ENCODE peak calls at places on chromosomes 13 and 19, in eight cellular contexts. M is right lobe of liver; X is CD4-positive, CD25-positive, alpha-beta regulatory T cell; N is gastrocnemius medialis; H is adrenal gland; G is neuronal stem cell; J is stomach; E is OCI-LY7. B is an unnamed sample. For H3K4me1, the result is how much of the 10 kb centered on the place peaks cover.

GRCh38 chr19:39160523-39160861 is 34.9 kb downstream of the PAK4 start:
- DNase-seq in G (no peak), M (no peak), N (no peak), H (peak), E (no peak), X (no peak), J (peak), B (no peak)

GRCh38 chr19:13884726-13885591 is 8.0 kb downstream of the NANOS3 start:
- DNase-seq in J (peak), X (no peak), N (no peak), G (no peak), M (peak), H (no peak), E (no peak), B (no peak)

GRCh38 chr13:29924951-29925350 is 74.5 kb upstream of the UBL3 start:
- DNase-seq in N (no peak), H (no peak), J (no peak), X (no peak), E (no peak), M (no peak), G (no peak), B (no peak)

GRCh38 chr13:36998624-36999041 is 507 bp downstream of the ALG5 start:
- DNase-seq in M (peak), N (no peak), H (no peak), G (no peak), X (peak), J (no peak), E (peak), B (peak)

GRCh38 chr19:23917856-23918255 is 3.2 kb downstream of the ZNF726 start:
- DNase-seq in M (no peak), X (no peak), J (no peak), H (no peak), E (no peak), N (no peak), G (no peak), B (no peak)

GRCh38 chr19:53311897-53312296 is 21.7 kb upstream of the ZNF845 start:
- DNase-seq in G (no peak), X (no peak), J (no peak), H (no peak), E (no peak), N (no peak), M (no peak), B (no peak)

GRCh38 chr13:33611016-33611805 is 206.7 kb upstream of the RFC3 start:
- DNase-seq in G (peak), J (peak), X (no peak), M (peak), E (no peak), H (peak), N (peak), B (no peak)

GRCh38 chr13:80458546-80458945 is 117.6 kb upstream of the SPRY2 start:
- DNase-seq in J (no peak), G (no peak), E (no peak), H (no peak), M (no peak), X (no peak), N (no peak), B (no peak)

GRCh38 chr13:29849071-29849541 is 1.3 kb downstream of the UBL3 start:
- DNase-seq in X (peak), E (peak), N (no peak), J (no peak), H (peak), G (no peak), M (no peak), B (peak)

GRCh38 chr19:52094526-52094925 is 1.0 kb downstream of the ZNF841 start:
- DNase-seq in J (no peak), G (no peak), X (no peak), H (no peak), M (no peak), N (no peak), E (no peak), B (no peak)

GRCh38 chr13:43596924-43597598 is 189.7 kb downstream of the ENOX1 start:
- DNase-seq in E (no peak), H (no peak), N (no peak), G (no peak), M (no peak), J (no peak), X (no peak), B (no peak)

GRCh38 chr19:18416778-18417249 is 2.4 kb upstream of the SSBP4 start:
- DNase-seq in E (no peak), N (peak), J (peak), M (peak), G (peak), X (no peak), H (peak), B (peak)

GRCh38 chr13:25733696-25734435 is 317.9 kb downstream of the SHISA2 start:
- DNase-seq in G (no peak), M (no peak), E (no peak), X (no peak), N (no peak), J (no peak), H (no peak), B (no peak)

GRCh38 chr13:40457844-40458243 is 208.6 kb downstream of the FOXO1 start:
- DNase-seq in X (no peak), N (no peak), E (no peak), G (no peak), M (no peak), H (no peak), J (no peak), B (no peak)

GRCh38 chr13:56352356-56352755 is 788.4 kb upstream of the PRR20A start:
- DNase-seq in J (no peak), G (no peak), E (no peak), H (no peak), M (no peak), X (no peak), N (no peak), B (no peak)

GRCh38 chr19:7211191-7211988 is 82.8 kb downstream of the INSR start:
- DNase-seq in J (peak), E (no peak), G (no peak), N (no peak), X (no peak), H (peak), M (peak), B (no peak)

GRCh38 chr13:21149568-21149967 is 26.8 kb downstream of the SKA3 start:
- DNase-seq in N (no peak), E (no peak), H (no peak), J (no peak), M (no peak), G (no peak), X (no peak), B (no peak)

GRCh38 chr19:43624933-43625332 is 5.5 kb upstream of the ZNF428 start:
- DNase-seq in G (no peak), N (no peak), M (peak), H (peak), X (peak), E (peak), J (peak), B (peak)

GRCh38 chr19:12763100-12763499 is 11.5 kb downstream of the BEST2 start:
- DNase-seq in G (no peak), J (no peak), N (no peak), H (no peak), X (no peak), M (no peak), E (no peak), B (no peak)

GRCh38 chr19:30842926-30843325 is 470.7 kb downstream of the ZNF536 start:
- DNase-seq in H (no peak), G (no peak), E (no peak), N (no peak), J (no peak), M (no peak), X (no peak), B (no peak)

GRCh38 chr13:83085186-83085900 is 796.9 kb downstream of the SLITRK1 start:
- DNase-seq in H (no peak), E (no peak), G (no peak), N (no peak), J (no peak), M (no peak), X (no peak), B (no peak)

GRCh38 chr19:58476498-58477015 is 405 bp downstream of the ZNF446 start:
- DNase-seq in E (no peak), H (peak), X (no peak), M (peak), J (no peak), G (no peak), N (no peak), B (peak)

GRCh38 chr19:15124572-15125231 is 17.5 kb downstream of the SYDE1 start:
- DNase-seq in E (peak), H (peak), N (no peak), G (no peak), J (peak), M (peak), X (peak), B (peak)

GRCh38 chr19:5246554-5247155 is 94.0 kb downstream of the PTPRS start:
- DNase-seq in N (no peak), J (no peak), M (no peak), E (no peak), X (no peak), H (no peak), G (no peak), B (no peak)

GRCh38 chr19:54873990-54874389 is at the start of gene FCAR:
- DNase-seq in H (peak), G (no peak), N (no peak), M (no peak), J (no peak), E (no peak), X (no peak), B (no peak)
- H3K4me1 ChIP-seq in H (under half), G (under half), N (under half), M (under half), J (under half), E (under half), X (under half), B (under half)

DNA sequence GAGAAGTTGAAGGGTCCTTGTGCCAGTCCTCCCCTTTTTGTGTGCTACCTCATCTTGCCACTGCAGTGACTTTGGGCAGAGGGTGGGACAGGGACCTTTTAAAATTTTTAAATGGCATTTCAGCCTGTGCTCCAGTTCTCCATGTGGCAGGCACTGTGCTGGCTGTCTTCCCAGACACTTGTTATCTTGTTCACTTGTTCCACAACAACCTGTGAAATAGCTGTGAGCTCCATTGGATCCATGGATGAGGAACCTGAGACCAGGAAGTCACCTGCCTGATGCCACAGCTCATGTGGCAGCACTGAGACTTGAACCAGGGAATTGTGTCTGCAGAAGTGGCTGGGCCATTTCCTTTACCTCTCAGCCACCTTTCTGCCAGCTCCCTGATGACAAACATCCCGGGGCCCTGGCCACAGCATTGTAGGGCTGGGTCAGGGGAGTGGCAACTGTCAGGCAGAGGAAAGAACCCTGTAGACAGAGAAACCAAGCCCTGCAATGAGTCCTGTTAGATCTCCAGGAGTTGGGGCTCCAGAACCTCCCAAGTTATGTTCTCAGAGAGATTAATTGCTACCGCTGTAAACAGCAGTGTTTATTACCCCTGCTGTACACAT is 6.4 kb downstream of the EGLN2 start:
- DNase-seq in E (no peak), X (no peak), G (no peak), J (peak), N (peak), H (peak), M (no peak), B (no peak)
- H3K4me1 ChIP-seq in E (half or more), X (half or more), G (half or more), J (half or more), N (half or more), H (half or more), M (under half), B (half or more)

GRCh38 chr13:48780713-48781341 is 127.1 kb downstream of the CYSLTR2 start:
- DNase-seq in J (no peak), H (no peak), M (no peak), N (no peak), E (no peak), G (no peak), X (no peak), B (no peak)

GRCh38 chr13:48783831-48784230 is 130.1 kb downstream of the CYSLTR2 start:
- DNase-seq in E (no peak), H (no peak), G (no peak), J (no peak), N (no peak), X (no peak), M (no peak), B (no peak)

GRCh38 chr13:48784906-48785555 is 131.3 kb downstream of the CYSLTR2 start:
- DNase-seq in J (no peak), N (no peak), H (no peak), E (no peak), X (no peak), M (no peak), G (no peak), B (no peak)

GRCh38 chr13:48782429-48782840 is 128.7 kb downstream of the CYSLTR2 start:
- DNase-seq in N (no peak), J (no peak), X (no peak), M (peak), E (no peak), G (no peak), H (no peak), B (no peak)

DNA sequence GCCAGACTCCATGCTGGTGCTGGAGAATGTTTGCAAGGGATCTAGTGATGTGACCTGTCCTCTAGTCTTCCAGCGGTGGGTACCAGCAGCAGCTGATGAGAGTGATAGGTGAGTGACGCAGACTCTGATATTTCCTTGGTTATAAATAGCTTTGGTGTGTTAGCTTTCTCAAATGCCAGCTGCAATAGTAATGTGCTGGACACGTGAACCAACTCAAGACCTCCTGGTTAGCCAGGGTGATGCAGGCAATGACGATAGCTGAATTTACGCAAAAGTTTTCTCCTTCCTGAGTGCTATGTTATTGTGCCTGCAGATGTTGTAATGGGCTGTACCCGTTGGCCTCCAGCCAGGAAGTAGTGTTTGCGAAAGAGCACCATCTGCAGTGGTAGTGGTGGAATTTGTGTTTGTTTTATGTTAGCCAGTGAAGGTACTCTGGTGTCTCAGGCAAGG is 129.5 kb downstream of the CYSLTR2 start:
- DNase-seq in J (peak), N (peak), E (no peak), H (peak), G (no peak), M (peak), X (no peak), B (no peak)
- H3K4me1 ChIP-seq in J (under half), N (under half), E (under half), H (under half), G (under half), M (under half), X (under half), B (under half)

GRCh38 chr13:44758595-44759221 is 182.6 kb upstream of the TSC22D1 start:
- DNase-seq in M (no peak), E (no peak), H (no peak), N (no peak), X (no peak), J (no peak), G (no peak), B (no peak)

GRCh38 chr13:44759222-44759721 is 183.1 kb upstream of the TSC22D1 start:
- DNase-seq in E (no peak), M (no peak), H (no peak), N (peak), G (no peak), X (no peak), J (peak), B (no peak)

GRCh38 chr13:44762946-44763345 is 186.8 kb upstream of the TSC22D1 start:
- DNase-seq in X (no peak), J (no peak), H (no peak), M (no peak), E (no peak), N (no peak), G (no peak), B (no peak)

GRCh38 chr13:44759723-44760360 is 183.7 kb upstream of the TSC22D1 start:
- DNase-seq in E (no peak), N (peak), H (no peak), J (peak), M (no peak), G (no peak), X (no peak), B (no peak)

DNA sequence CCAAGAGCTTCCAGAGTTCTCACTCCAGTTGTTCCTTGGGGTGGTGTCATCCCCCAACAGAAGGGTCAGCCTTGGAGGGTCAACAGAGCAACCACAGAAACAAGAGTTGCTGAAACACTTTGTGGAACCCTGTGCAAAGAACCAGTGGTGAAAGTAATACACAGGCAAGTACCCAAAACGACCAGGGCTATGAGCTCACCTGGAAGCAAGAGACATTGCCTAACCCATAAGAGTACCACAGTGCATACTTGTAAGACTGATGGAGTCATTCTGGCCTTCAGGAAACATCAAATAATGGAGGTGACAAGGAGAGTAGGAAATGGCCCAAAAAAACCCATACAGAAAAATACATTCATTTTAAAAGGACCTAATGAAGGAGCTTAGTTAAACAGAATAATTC is 184.3 kb upstream of the TSC22D1 start:
- DNase-seq in M (no peak), H (no peak), J (no peak), E (no peak), N (no peak), G (no peak), X (no peak), B (no peak)
- H3K4me1 ChIP-seq in M (under half), H (under half), J (half or more), E (under half), N (under half), G (under half), X (under half), B (under half)

GRCh38 chr13:113818700-113819295 is 45.1 kb downstream of the GAS6 start:
- DNase-seq in M (peak), N (no peak), H (no peak), X (no peak), G (no peak), E (no peak), J (no peak), B (no peak)

GRCh38 chr13:113820813-113821651 is 42.8 kb downstream of the GAS6 start:
- DNase-seq in M (peak), G (no peak), N (peak), X (no peak), H (peak), J (no peak), E (no peak), B (no peak)

GRCh38 chr13:113819341-113819730 is 44.5 kb downstream of the GAS6 start:
- DNase-seq in J (no peak), G (no peak), H (no peak), E (no peak), M (peak), X (no peak), N (no peak), B (no peak)

GRCh38 chr13:113821847-113822246 is 42.0 kb downstream of the GAS6 start:
- DNase-seq in H (no peak), J (no peak), G (no peak), X (no peak), N (no peak), E (no peak), M (no peak), B (no peak)

DNA sequence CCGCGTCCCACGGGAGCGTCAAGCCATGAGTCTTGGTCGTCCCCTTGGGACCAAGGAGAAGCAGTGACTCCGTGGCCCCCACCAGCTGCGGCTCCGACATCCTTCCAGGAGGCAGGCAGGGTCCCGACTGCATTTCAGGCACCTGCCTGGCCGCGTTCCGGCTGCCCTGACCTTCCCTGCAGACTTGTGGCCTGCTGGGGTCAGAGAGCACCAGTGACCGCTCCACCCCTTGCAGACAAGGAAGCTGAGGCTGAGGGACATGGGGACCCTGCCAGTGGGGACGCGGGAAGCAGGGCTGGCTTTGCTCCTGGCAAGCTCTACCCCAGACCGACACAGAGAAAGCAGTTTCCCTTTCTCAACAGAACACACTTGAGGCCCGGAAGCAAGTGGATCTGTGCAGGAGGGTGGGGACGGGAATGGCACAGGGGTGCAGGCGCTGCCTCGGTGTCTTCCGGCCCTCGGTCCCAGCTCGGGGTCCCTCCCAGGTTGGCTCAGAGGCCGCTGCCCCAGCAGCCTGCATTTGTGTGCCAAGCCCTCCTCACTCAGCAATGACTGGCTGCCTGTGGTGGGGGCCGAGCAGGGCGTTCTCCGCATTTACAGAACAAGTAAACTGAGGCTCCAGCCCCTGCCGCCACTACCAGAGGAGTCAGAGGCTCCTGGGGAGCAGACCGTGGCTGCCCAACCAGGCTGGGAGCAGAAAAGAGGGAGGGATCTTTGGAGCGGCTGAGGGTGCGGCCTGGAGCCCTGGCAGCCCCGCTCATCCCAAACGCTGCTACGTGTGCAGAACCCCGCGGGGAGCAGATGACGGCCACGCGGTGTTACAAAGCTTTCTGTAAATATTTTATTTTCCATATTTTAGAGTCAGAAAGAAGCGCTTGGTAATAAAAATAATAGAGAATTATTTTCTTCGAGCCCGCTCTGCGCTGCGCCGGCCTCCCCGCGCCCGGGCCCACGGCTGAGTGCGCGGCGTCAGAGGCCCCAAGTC is 43.9 kb downstream of the GAS6 start:
- DNase-seq in H (no peak), N (no peak), X (no peak), J (no peak), G (no peak), M (peak), E (no peak), B (no peak)
- H3K4me1 ChIP-seq in H (under half), N (under half), X (under half), J (under half), G (under half), M (under half), E (under half), B (under half)

DNA sequence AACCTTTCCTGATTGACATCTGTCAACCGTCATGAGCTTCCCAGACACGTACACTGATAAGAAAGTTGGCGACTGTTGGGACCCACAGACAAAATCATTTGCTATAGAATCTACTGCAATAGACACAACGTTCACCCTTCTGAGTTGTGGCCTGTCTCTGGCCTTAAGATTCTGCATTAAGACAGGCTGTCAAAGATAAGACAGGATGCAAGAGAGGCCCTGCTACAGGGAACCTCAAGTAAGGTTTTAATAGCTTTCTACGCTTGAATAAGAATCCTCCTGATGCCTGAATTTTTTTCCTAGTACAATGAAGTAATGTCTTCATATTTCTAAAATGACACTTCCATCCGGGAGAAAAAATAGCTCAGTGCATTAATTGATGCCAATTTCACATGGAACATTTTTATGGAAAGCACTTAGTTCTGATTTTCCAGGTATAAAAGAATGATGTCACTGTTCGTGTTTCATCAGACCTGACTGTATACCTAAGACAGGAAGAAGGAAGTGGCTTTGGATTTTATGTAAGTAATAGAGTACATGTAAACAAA is 275.3 kb upstream of the GPC6 start:
- DNase-seq in M (no peak), J (no peak), H (no peak), N (no peak), E (no peak), X (no peak), G (no peak), B (no peak)
- H3K4me1 ChIP-seq in M (under half), J (under half), H (under half), N (under half), E (under half), X (under half), G (under half), B (under half)